ENCODE peak calls at places on chromosomes 1 and 21, in six cellular contexts. One of them, this sample, is unnamed.

GRCh38 chr1:71001627-71002026 is 46.0 kb downstream of the PTGER3 start:
- DNase-seq in H9: no peak
- DNase-seq in IMR-90: no peak
- DNase-seq in H1: no peak
- DNase-seq in mesendoderm: no peak
- DNase-seq in trophoblast cell: no peak
- DNase-seq in this sample: no peak

GRCh38 chr1:189121941-189122340 is 1355.7 kb downstream of the BRINP3 start:
- DNase-seq in H9: no peak
- DNase-seq in IMR-90: no peak
- DNase-seq in H1: no peak
- DNase-seq in mesendoderm: no peak
- DNase-seq in trophoblast cell: peak
- DNase-seq in this sample: no peak

GRCh38 chr1:53848025-53848424 is 9.9 kb upstream of the NDC1 start:
- DNase-seq in H9: no peak
- DNase-seq in IMR-90: no peak
- DNase-seq in H1: no peak
- DNase-seq in mesendoderm: no peak
- DNase-seq in trophoblast cell: no peak
- DNase-seq in this sample: no peak

GRCh38 chr1:38028105-38028591 is 15.6 kb downstream of the UTP11 start:
- DNase-seq in H9: peak
- DNase-seq in IMR-90: no peak
- DNase-seq in H1: no peak
- DNase-seq in mesendoderm: peak
- DNase-seq in trophoblast cell: no peak
- DNase-seq in this sample: no peak

GRCh38 chr21:42287193-42288083 is 27.8 kb downstream of the TFF3 start:
- DNase-seq in H9: no peak
- DNase-seq in IMR-90: no peak
- DNase-seq in H1: no peak
- DNase-seq in mesendoderm: no peak
- DNase-seq in trophoblast cell: no peak
- DNase-seq in this sample: no peak

GRCh38 chr1:29121516-29121937 is 2.2 kb downstream of the TMEM200B start:
- DNase-seq in H9: no peak
- DNase-seq in IMR-90: no peak
- DNase-seq in H1: no peak
- DNase-seq in mesendoderm: no peak
- DNase-seq in trophoblast cell: no peak
- DNase-seq in this sample: peak

GRCh38 chr1:176643536-176643935 is 180.6 kb downstream of the PAPPA2 start:
- DNase-seq in H9: no peak
- DNase-seq in IMR-90: peak
- DNase-seq in H1: no peak
- DNase-seq in mesendoderm: no peak
- DNase-seq in trophoblast cell: no peak
- DNase-seq in this sample: no peak

GRCh38 chr21:32093758-32094463 is 184.9 kb downstream of the MIS18A start:
- DNase-seq in H9: no peak
- DNase-seq in IMR-90: no peak
- DNase-seq in H1: no peak
- DNase-seq in mesendoderm: no peak
- DNase-seq in trophoblast cell: no peak
- DNase-seq in this sample: no peak

GRCh38 chr21:32351428-32351827 is 41.4 kb downstream of the URB1 start:
- DNase-seq in H9: peak
- DNase-seq in IMR-90: no peak
- DNase-seq in H1: no peak
- DNase-seq in mesendoderm: peak
- DNase-seq in trophoblast cell: peak
- DNase-seq in this sample: no peak

GRCh38 chr21:39125752-39126485 is 57.3 kb downstream of the PSMG1 start:
- DNase-seq in H9: peak
- DNase-seq in IMR-90: peak
- DNase-seq in H1: peak
- DNase-seq in mesendoderm: peak
- DNase-seq in trophoblast cell: peak
- DNase-seq in this sample: peak

GRCh38 chr1:113758631-113759340 is 500 bp downstream of the PHTF1 start:
- DNase-seq in H9: peak
- DNase-seq in IMR-90: peak
- DNase-seq in H1: peak
- DNase-seq in mesendoderm: peak
- DNase-seq in trophoblast cell: peak
- DNase-seq in this sample: peak

GRCh38 chr1:207815913-207816312 is 64.1 kb downstream of the CD46 start:
- DNase-seq in H9: no peak
- DNase-seq in IMR-90: peak
- DNase-seq in H1: no peak
- DNase-seq in mesendoderm: no peak
- DNase-seq in trophoblast cell: no peak
- DNase-seq in this sample: no peak

GRCh38 chr1:81186271-81186670 is 614.5 kb upstream of the ADGRL2 start:
- DNase-seq in H9: no peak
- DNase-seq in IMR-90: peak
- DNase-seq in H1: no peak
- DNase-seq in mesendoderm: no peak
- DNase-seq in trophoblast cell: peak
- DNase-seq in this sample: no peak

GRCh38 chr21:46024983-46025860 is 43.7 kb downstream of the COL6A1 start:
- DNase-seq in H9: no peak
- DNase-seq in IMR-90: peak
- DNase-seq in H1: no peak
- DNase-seq in mesendoderm: peak
- DNase-seq in trophoblast cell: no peak
- DNase-seq in this sample: no peak

GRCh38 chr1:156471496-156472490 is 28.8 kb downstream of the MEF2D start:
- DNase-seq in H9: no peak
- DNase-seq in IMR-90: no peak
- DNase-seq in H1: no peak
- DNase-seq in mesendoderm: no peak
- DNase-seq in trophoblast cell: no peak
- DNase-seq in this sample: no peak

GRCh38 chr1:203628997-203629508 is 2.4 kb downstream of the ATP2B4 start:
- DNase-seq in H9: no peak
- DNase-seq in IMR-90: no peak
- DNase-seq in H1: no peak
- DNase-seq in mesendoderm: no peak
- DNase-seq in trophoblast cell: no peak
- DNase-seq in this sample: no peak

GRCh38 chr1:91502882-91503184 is 2.2 kb downstream of the CDC7 start:
- DNase-seq in H9: no peak
- DNase-seq in IMR-90: peak
- DNase-seq in H1: no peak
- DNase-seq in mesendoderm: peak
- DNase-seq in trophoblast cell: no peak
- DNase-seq in this sample: no peak

GRCh38 chr1:35707253-35708178 is 11.2 kb downstream of the C1orf216 start:
- DNase-seq in H9: peak
- DNase-seq in IMR-90: no peak
- DNase-seq in H1: no peak
- DNase-seq in mesendoderm: peak
- DNase-seq in trophoblast cell: peak
- DNase-seq in this sample: peak

GRCh38 chr1:91701494-91701869 is 184.5 kb downstream of the TGFBR3 start:
- DNase-seq in H9: no peak
- DNase-seq in IMR-90: no peak
- DNase-seq in H1: no peak
- DNase-seq in mesendoderm: no peak
- DNase-seq in trophoblast cell: no peak
- DNase-seq in this sample: no peak

GRCh38 chr1:200512191-200512590 is 102.4 kb upstream of the ZNF281 start:
- DNase-seq in H9: no peak
- DNase-seq in IMR-90: peak
- DNase-seq in H1: no peak
- DNase-seq in mesendoderm: no peak
- DNase-seq in trophoblast cell: no peak
- DNase-seq in this sample: no peak

GRCh38 chr1:169634877-169635276 is 5.0 kb upstream of the SELP start:
- DNase-seq in H9: no peak
- DNase-seq in IMR-90: no peak
- DNase-seq in H1: no peak
- DNase-seq in mesendoderm: no peak
- DNase-seq in trophoblast cell: no peak
- DNase-seq in this sample: no peak

GRCh38 chr1:101451888-101452287 is 215.1 kb downstream of the S1PR1 start:
- DNase-seq in H9: no peak
- DNase-seq in IMR-90: no peak
- DNase-seq in H1: no peak
- DNase-seq in mesendoderm: no peak
- DNase-seq in trophoblast cell: no peak
- DNase-seq in this sample: no peak

GRCh38 chr21:43191521-43191920 is 22.7 kb downstream of the CRYAA start:
- DNase-seq in H9: peak
- DNase-seq in IMR-90: no peak
- DNase-seq in H1: no peak
- DNase-seq in mesendoderm: no peak
- DNase-seq in trophoblast cell: no peak
- DNase-seq in this sample: no peak

GRCh38 chr1:15935056-15935950 is 40.6 kb downstream of the ZBTB17 start:
- DNase-seq in H9: no peak
- DNase-seq in IMR-90: no peak
- DNase-seq in H1: no peak
- DNase-seq in mesendoderm: no peak
- DNase-seq in trophoblast cell: no peak
- DNase-seq in this sample: no peak

GRCh38 chr1:201386208-201386607 is 8.7 kb upstream of the TNNT2 start:
- DNase-seq in H9: no peak
- DNase-seq in IMR-90: no peak
- DNase-seq in H1: no peak
- DNase-seq in mesendoderm: no peak
- DNase-seq in trophoblast cell: no peak
- DNase-seq in this sample: no peak

GRCh38 chr1:30407862-30408580 is 315.4 kb downstream of the MATN1 start:
- DNase-seq in H9: peak
- DNase-seq in IMR-90: no peak
- DNase-seq in H1: no peak
- DNase-seq in mesendoderm: peak
- DNase-seq in trophoblast cell: no peak
- DNase-seq in this sample: no peak

GRCh38 chr1:199945591-199945990 is 81.9 kb upstream of the NR5A2 start:
- DNase-seq in H9: no peak
- DNase-seq in IMR-90: no peak
- DNase-seq in H1: no peak
- DNase-seq in mesendoderm: no peak
- DNase-seq in trophoblast cell: no peak
- DNase-seq in this sample: no peak

GRCh38 chr1:246987083-246987690 is 20.7 kb downstream of the ZNF695 start:
- DNase-seq in H9: no peak
- DNase-seq in IMR-90: no peak
- DNase-seq in H1: no peak
- DNase-seq in mesendoderm: peak
- DNase-seq in trophoblast cell: peak
- DNase-seq in this sample: no peak

GRCh38 chr1:246989901-246990300 is 18.0 kb downstream of the ZNF695 start:
- DNase-seq in H9: no peak
- DNase-seq in IMR-90: no peak
- DNase-seq in H1: no peak
- DNase-seq in mesendoderm: no peak
- DNase-seq in trophoblast cell: no peak
- DNase-seq in this sample: no peak

GRCh38 chr1:246988316-246988715 is 19.5 kb downstream of the ZNF695 start:
- DNase-seq in H9: no peak
- DNase-seq in IMR-90: no peak
- DNase-seq in H1: no peak
- DNase-seq in mesendoderm: peak
- DNase-seq in trophoblast cell: no peak
- DNase-seq in this sample: no peak
- H2BK5ac ChIP-seq in H9: no peak
- H2BK5ac ChIP-seq in IMR-90: no peak
- H2BK5ac ChIP-seq in H1: no peak
- H2BK5ac ChIP-seq in mesendoderm: no peak
- H2BK5ac ChIP-seq in trophoblast cell: no peak
- H2BK5ac ChIP-seq in this sample: no peak

GRCh38 chr1:215567491-215568286 is 585 bp downstream of the KCTD3 start:
- DNase-seq in H9: peak
- DNase-seq in IMR-90: peak
- DNase-seq in H1: no peak
- DNase-seq in mesendoderm: peak
- DNase-seq in trophoblast cell: peak
- DNase-seq in this sample: peak
- H2BK5ac ChIP-seq in H9: no peak
- H2BK5ac ChIP-seq in IMR-90: peak
- H2BK5ac ChIP-seq in H1: peak
- H2BK5ac ChIP-seq in mesendoderm: peak
- H2BK5ac ChIP-seq in trophoblast cell: peak
- H2BK5ac ChIP-seq in this sample: peak

GRCh38 chr1:209048961-209049669 is 534.4 kb upstream of the CAMK1G start:
- DNase-seq in H9: no peak
- DNase-seq in IMR-90: no peak
- DNase-seq in H1: no peak
- DNase-seq in mesendoderm: peak
- DNase-seq in trophoblast cell: no peak
- DNase-seq in this sample: no peak
- H2BK5ac ChIP-seq in H9: no peak
- H2BK5ac ChIP-seq in IMR-90: no peak
- H2BK5ac ChIP-seq in H1: no peak
- H2BK5ac ChIP-seq in mesendoderm: no peak
- H2BK5ac ChIP-seq in trophoblast cell: no peak
- H2BK5ac ChIP-seq in this sample: no peak

GRCh38 chr1:67853704-67854103 is 20.4 kb upstream of the GNG12 start:
- DNase-seq in H9: peak
- DNase-seq in IMR-90: peak
- DNase-seq in H1: peak
- DNase-seq in mesendoderm: peak
- DNase-seq in trophoblast cell: peak
- DNase-seq in this sample: peak

GRCh38 chr1:67847466-67847865 is 14.2 kb upstream of the GNG12 start:
- DNase-seq in H9: no peak
- DNase-seq in IMR-90: peak
- DNase-seq in H1: no peak
- DNase-seq in mesendoderm: no peak
- DNase-seq in trophoblast cell: no peak
- DNase-seq in this sample: no peak

GRCh38 chr1:67850151-67850551 is 16.9 kb upstream of the GNG12 start:
- DNase-seq in H9: no peak
- DNase-seq in IMR-90: peak
- DNase-seq in H1: no peak
- DNase-seq in mesendoderm: peak
- DNase-seq in trophoblast cell: peak
- DNase-seq in this sample: no peak

GRCh38 chr1:67851800-67852199 is 18.5 kb upstream of the GNG12 start:
- DNase-seq in H9: no peak
- DNase-seq in IMR-90: no peak
- DNase-seq in H1: no peak
- DNase-seq in mesendoderm: no peak
- DNase-seq in trophoblast cell: no peak
- DNase-seq in this sample: no peak

DNA sequence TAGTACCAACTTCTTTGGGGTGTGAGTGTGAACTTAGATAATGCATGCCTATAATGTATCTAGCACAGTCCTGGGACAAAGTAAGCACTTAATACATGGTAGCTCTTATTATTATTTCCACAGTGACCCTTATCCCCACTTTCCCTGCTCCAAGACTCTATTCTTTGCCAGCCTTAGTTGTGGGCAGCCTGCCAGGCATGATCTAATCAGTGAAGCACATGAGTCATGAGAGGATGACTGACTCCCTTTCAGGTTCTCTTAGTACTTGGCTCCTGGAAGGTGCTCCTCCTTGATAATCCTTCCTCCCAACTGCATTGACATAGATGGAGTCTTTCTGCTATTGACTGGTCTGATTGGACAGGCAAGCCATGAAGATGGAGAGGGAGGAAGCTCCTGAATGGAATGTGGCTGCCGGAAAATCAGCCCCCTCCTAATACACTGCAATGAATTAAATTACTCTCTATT is 17.4 kb upstream of the GNG12 start:
- DNase-seq in H9: no peak
- DNase-seq in IMR-90: peak
- DNase-seq in H1: no peak
- DNase-seq in mesendoderm: no peak
- DNase-seq in trophoblast cell: peak
- DNase-seq in this sample: no peak
- H2BK5ac ChIP-seq in H9: no peak
- H2BK5ac ChIP-seq in IMR-90: peak
- H2BK5ac ChIP-seq in H1: no peak
- H2BK5ac ChIP-seq in mesendoderm: no peak
- H2BK5ac ChIP-seq in trophoblast cell: no peak
- H2BK5ac ChIP-seq in this sample: no peak